ENCODE peak calls at places on chromosome 1, in six cellular contexts. U, X, G, L, S and T are unnamed samples.

GRCh38 chr1:77589231-77589630 is 93.2 kb downstream of the ZZZ3 start:
- DNase-seq in U (no peak), X (no peak), G (no peak), L (no peak), S (no peak), T (no peak)

GRCh38 chr1:42692461-42692860 is 10.2 kb downstream of the YBX1 start:
- DNase-seq in U (no peak), X (no peak), G (no peak), L (no peak), S (no peak), T (no peak)

GRCh38 chr1:111008031-111008430 is 44.3 kb upstream of the LRIF1 start:
- DNase-seq in U (no peak), X (no peak), G (no peak), L (no peak), S (no peak), T (no peak)

GRCh38 chr1:69433073-69433472 is 134.6 kb upstream of the LRRC7 start:
- DNase-seq in U (no peak), X (no peak), G (no peak), L (peak), S (no peak), T (no peak)

GRCh38 chr1:27973771-27974452 is 14.1 kb downstream of the XKR8 start:
- DNase-seq in U (no peak), X (no peak), G (no peak), L (no peak), S (no peak), T (no peak)

GRCh38 chr1:229191066-229191674 is 79.7 kb upstream of the RAB4A start:
- DNase-seq in U (no peak), X (no peak), G (peak), L (peak), S (peak), T (peak)

GRCh38 chr1:25257176-25257575 is 9.9 kb upstream of the RSRP1 start:
- DNase-seq in U (no peak), X (no peak), G (peak), L (peak), S (peak), T (no peak)

GRCh38 chr1:29687601-29688244 is 451.4 kb downstream of the PTPRU start:
- DNase-seq in U (no peak), X (no peak), G (peak), L (peak), S (peak), T (no peak)

DNA sequence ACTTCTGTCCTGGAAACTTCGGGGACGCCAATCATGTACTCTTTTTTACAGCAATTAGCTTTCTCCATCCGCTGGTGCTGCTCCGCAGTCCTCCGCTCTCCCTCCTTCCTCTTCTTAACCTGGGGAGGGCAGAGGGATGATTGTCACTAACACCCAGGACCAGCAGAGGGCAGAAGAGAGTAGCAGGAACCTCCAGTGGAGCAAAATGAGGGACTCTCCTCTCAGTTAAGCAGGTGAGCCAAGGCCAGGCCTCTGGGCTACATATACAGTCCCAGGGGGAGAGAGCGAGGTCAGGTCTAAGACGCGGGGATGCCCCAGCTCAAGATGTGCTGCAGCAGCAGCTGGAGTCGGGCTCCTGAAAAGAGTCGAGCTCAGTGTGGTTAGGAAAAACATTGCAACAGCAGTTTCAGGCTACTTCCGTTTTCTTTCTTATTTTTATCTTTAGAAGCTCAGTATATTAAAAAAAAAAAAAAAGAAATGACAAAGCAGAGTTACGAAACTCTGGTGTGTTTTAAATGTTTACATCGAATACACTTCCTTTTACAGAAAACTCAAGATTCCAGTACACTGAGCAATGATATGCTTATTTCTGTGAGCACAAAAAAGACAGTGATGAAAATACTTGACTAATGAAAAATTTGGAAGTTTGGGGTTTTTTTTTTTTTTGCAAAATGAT is 25.7 kb upstream of the NLRP3 start:
- DNase-seq in U (peak), X (peak), G (peak), L (peak), S (peak), T (peak)
- H3K4me3 ChIP-seq in U (peak), X (no peak), G (peak), L (peak), S (peak), T (no peak)

GRCh38 chr1:11729155-11729497 is 6.8 kb upstream of the AGTRAP start:
- DNase-seq in U (no peak), X (no peak), G (no peak), L (no peak), S (no peak), T (no peak)

GRCh38 chr1:11733351-11733750 is 2.6 kb upstream of the AGTRAP start:
- DNase-seq in U (no peak), X (no peak), G (no peak), L (no peak), S (no peak), T (no peak)

GRCh38 chr1:11729498-11730428 is 6.2 kb upstream of the AGTRAP start:
- DNase-seq in U (peak), X (no peak), G (no peak), L (peak), S (no peak), T (no peak)

GRCh38 chr1:11730429-11730861 is 5.5 kb upstream of the AGTRAP start:
- DNase-seq in U (no peak), X (no peak), G (peak), L (no peak), S (peak), T (no peak)

DNA sequence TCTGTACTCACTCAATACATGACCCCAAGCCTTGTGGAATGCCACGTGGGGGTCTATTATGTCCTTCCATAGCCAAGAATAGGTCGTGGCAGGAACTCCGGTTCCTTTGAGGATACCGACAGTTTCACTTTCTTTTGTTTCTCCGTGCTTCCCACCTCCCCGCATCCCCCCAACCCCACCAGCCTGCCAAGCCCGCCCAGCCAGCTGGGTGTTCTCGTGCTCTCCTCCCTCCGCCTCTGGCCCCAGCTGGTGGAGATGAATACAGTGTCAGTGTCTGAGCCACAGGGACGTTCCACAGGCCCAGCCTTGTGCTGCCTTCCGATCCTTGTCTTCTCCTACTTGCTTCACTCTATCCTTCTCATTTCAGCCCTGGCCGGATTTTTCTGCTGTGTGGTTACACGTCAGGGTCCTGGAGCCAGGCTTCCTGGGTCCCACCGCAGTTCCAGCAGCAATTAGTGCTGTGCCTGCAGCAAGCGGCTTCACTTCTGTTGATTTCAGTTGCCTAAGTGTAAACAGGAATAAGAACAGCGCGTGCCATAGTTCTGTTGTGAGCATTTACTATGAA is 4.1 kb upstream of the AGTRAP start:
- DNase-seq in U (peak), X (no peak), G (peak), L (peak), S (peak), T (peak)
- H3K4me3 ChIP-seq in U (peak), X (no peak), G (peak), L (peak), S (peak), T (peak)

DNA sequence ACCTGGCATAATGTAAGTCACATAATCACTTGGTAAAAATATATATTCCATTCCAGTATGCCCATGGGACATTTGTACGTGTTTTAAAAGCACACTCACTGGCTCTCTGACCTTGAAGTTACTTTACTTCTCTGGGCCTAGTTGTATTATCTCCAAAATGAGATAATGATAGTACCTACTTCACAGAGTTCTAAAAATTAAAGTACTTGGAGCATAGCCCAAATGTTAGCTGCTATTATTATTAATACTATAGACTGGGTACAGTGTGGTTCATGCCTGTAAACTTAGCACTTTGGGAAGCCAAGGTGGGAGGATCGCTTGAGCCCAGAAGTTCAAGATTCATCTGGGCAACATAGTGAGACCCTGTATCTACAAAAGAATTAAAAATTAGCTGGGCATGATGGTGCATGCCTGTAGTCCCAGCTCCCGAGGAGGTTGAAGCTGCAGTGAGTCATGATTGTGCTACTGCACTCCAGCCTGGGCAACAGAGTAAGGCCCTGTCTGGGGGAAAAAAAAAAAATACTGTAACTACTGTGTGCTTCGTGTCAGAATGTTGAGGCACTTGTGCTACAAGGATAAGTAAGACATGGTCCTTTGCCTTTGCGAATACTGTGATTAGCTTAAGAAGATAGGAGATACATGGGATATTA is 45.7 kb downstream of the TDRD5 start:
- DNase-seq in U (no peak), X (no peak), G (no peak), L (no peak), S (no peak), T (no peak)
- H3K4me3 ChIP-seq in U (no peak), X (no peak), G (no peak), L (no peak), S (no peak), T (no peak)

GRCh38 chr1:155063550-155064108 is at the start of gene EFNA4:
- DNase-seq in U (peak), X (peak), G (peak), L (peak), S (peak), T (peak)

GRCh38 chr1:155062151-155062686 is 1.3 kb upstream of the EFNA4 start:
- DNase-seq in U (no peak), X (no peak), G (no peak), L (no peak), S (peak), T (no peak)

GRCh38 chr1:155062702-155063411 is 683 bp upstream of the EFNA4 start:
- DNase-seq in U (peak), X (no peak), G (peak), L (peak), S (peak), T (no peak)

GRCh38 chr1:155060736-155061135 is 2.8 kb upstream of the EFNA4 start:
- DNase-seq in U (no peak), X (no peak), G (no peak), L (no peak), S (no peak), T (no peak)

GRCh38 chr1:155061381-155062150 is 2.0 kb upstream of the EFNA4 start:
- DNase-seq in U (peak), X (peak), G (peak), L (peak), S (peak), T (peak)
- H3K4me3 ChIP-seq in U (peak), X (no peak), G (no peak), L (no peak), S (no peak), T (no peak)

GRCh38 chr1:103106426-103107321 is 1.6 kb downstream of the COL11A1 start:
- DNase-seq in U (no peak), X (peak), G (peak), L (peak), S (peak), T (peak)
- H3K4me3 ChIP-seq in U (peak), X (no peak), G (peak), L (peak), S (peak), T (peak)